ENCODE peak calls at places on chromosomes 3 and 15, in four cellular contexts. One of them, this sample, is unnamed.
A peak's percentile ranks its signal among the peaks of the same experiment; 100 is the strongest.

GRCh38 chr3:39407259-39407629 is 724 bp downstream of the RPSA start:
- DNase-seq in DMS153: no peak
- DNase-seq in LoVo: no peak
- DNase-seq in AG04449: no peak
- DNase-seq in this sample: no peak

GRCh38 chr3:34000301-34000700 is 201.9 kb downstream of the PDCD6IP start:
- DNase-seq in DMS153: no peak
- DNase-seq in LoVo: no peak
- DNase-seq in AG04449: no peak
- DNase-seq in this sample: no peak

GRCh38 chr3:133460809-133461208 is 61.0 kb downstream of the BFSP2 start:
- DNase-seq in DMS153: peak; percentile 55
- DNase-seq in LoVo: no peak
- DNase-seq in AG04449: no peak
- DNase-seq in this sample: no peak

GRCh38 chr3:161049683-161050248 is 55.4 kb downstream of the B3GALNT1 start:
- DNase-seq in DMS153: no peak
- DNase-seq in LoVo: no peak
- DNase-seq in AG04449: no peak
- DNase-seq in this sample: no peak

GRCh38 chr3:83632526-83632925 is 1326.3 kb upstream of the CADM2 start:
- DNase-seq in DMS153: no peak
- DNase-seq in LoVo: no peak
- DNase-seq in AG04449: no peak
- DNase-seq in this sample: no peak

GRCh38 chr3:44228894-44229293 is 12.8 kb upstream of the TOPAZ1 start:
- DNase-seq in DMS153: no peak
- DNase-seq in LoVo: no peak
- DNase-seq in AG04449: no peak
- DNase-seq in this sample: no peak

GRCh38 chr15:101004500-101004899 is 85.3 kb downstream of the LRRK1 start:
- DNase-seq in DMS153: no peak
- DNase-seq in LoVo: no peak
- DNase-seq in AG04449: no peak
- DNase-seq in this sample: no peak

GRCh38 chr15:35925634-35926380 is 379.8 kb upstream of the DPH6 start:
- DNase-seq in DMS153: no peak
- DNase-seq in LoVo: peak; percentile 9
- DNase-seq in AG04449: no peak
- DNase-seq in this sample: no peak

GRCh38 chr15:37045241-37045640 is 55.1 kb downstream of the MEIS2 start:
- DNase-seq in DMS153: no peak
- DNase-seq in LoVo: no peak
- DNase-seq in AG04449: no peak
- DNase-seq in this sample: no peak

GRCh38 chr3:123447749-123448502 is 964 bp downstream of the ADCY5 start:
- DNase-seq in DMS153: no peak
- DNase-seq in LoVo: no peak
- DNase-seq in AG04449: no peak
- DNase-seq in this sample: no peak

GRCh38 chr3:40173291-40173710 is 136.2 kb upstream of the EIF1B start:
- DNase-seq in DMS153: no peak
- DNase-seq in LoVo: no peak
- DNase-seq in AG04449: no peak
- DNase-seq in this sample: no peak